ENCODE peak calls at places on chromosomes 12 and 14, in four cellular contexts. B is fibroblast of gingiva, S is SJSA1, X is Peyer's patch. U is an unnamed sample.

GRCh38 chr12:4015225-4016076 is 142.3 kb upstream of the PARP11 start:
- DNase-seq in S (no peak), X (peak), B (no peak), U (no peak)

GRCh38 chr14:79011091-79011919 is 841.1 kb downstream of the NRXN3 start:
- DNase-seq in S (peak), B (peak), X (no peak), U (peak)

GRCh38 chr12:108078428-108078827 is 50.7 kb upstream of the WSCD2 start:
- DNase-seq in B (no peak), S (no peak), X (no peak), U (no peak)

GRCh38 chr14:67358914-67359313 is 690 bp downstream of the ATP6V1D start:
- DNase-seq in S (no peak), B (no peak), X (no peak), U (no peak)

GRCh38 chr12:25152055-25152454 is 42.9 kb downstream of the DNAI7 start:
- DNase-seq in X (no peak), B (no peak), S (no peak), U (no peak)

GRCh38 chr12:56476972-56477432 is 8.6 kb downstream of the SPRYD4 start:
- DNase-seq in X (no peak), S (no peak), B (no peak), U (no peak)

GRCh38 chr12:106309671-106310313 is 7.3 kb downstream of the TCP11L2 start:
- DNase-seq in B (peak), X (no peak), S (no peak), U (no peak)

GRCh38 chr12:51536159-51536558 is 54.9 kb upstream of the SCN8A start:
- DNase-seq in S (no peak), X (no peak), B (no peak), U (no peak)

GRCh38 chr12:6533653-6534157 is 612 bp upstream of the GAPDH start:
- DNase-seq in S (peak), B (peak), X (peak), U (peak)

GRCh38 chr14:102162488-102162887 is 22.8 kb downstream of the WDR20 start:
- DNase-seq in B (no peak), S (no peak), X (no peak), U (no peak)

GRCh38 chr12:99605-100004 is 33.0 kb downstream of the IQSEC3 start:
- DNase-seq in B (no peak), S (no peak), X (no peak), U (no peak)

GRCh38 chr14:53042480-53042879 is 91.6 kb upstream of the FERMT2 start:
- DNase-seq in S (no peak), B (no peak), X (no peak), U (no peak)

U was measured in putamen.